ENCODE peak calls at places on chromosomes 11 and 22, in six cellular contexts. One of them, this sample, is unnamed. For H3K4me1 and H3K9me3, the result is how much of the 10 kb centered on the place peaks cover.

GRCh38 chr22:46993626-46994025 is 231.2 kb downstream of the TBC1D22A start:
- DNase-seq in lower lobe of right lung: peak
- DNase-seq in heart right ventricle: no peak
- DNase-seq in ascending aorta: no peak
- DNase-seq in effector memory CD4-positive, alpha-beta T cell: no peak
- DNase-seq in H9: no peak
- DNase-seq in this sample: no peak

GRCh38 chr22:37184380-37184755 is 3.7 kb downstream of the C1QTNF6 start:
- DNase-seq in lower lobe of right lung: peak
- DNase-seq in heart right ventricle: no peak
- DNase-seq in ascending aorta: no peak
- DNase-seq in effector memory CD4-positive, alpha-beta T cell: no peak
- DNase-seq in H9: no peak
- DNase-seq in this sample: no peak

GRCh38 chr11:114892381-114893197 is 214.3 kb downstream of the NXPE2 start:
- DNase-seq in lower lobe of right lung: no peak
- DNase-seq in heart right ventricle: no peak
- DNase-seq in ascending aorta: no peak
- DNase-seq in effector memory CD4-positive, alpha-beta T cell: no peak
- DNase-seq in H9: no peak
- DNase-seq in this sample: no peak

GRCh38 chr22:50627914-50628542 is at the start of gene ARSA:
- DNase-seq in lower lobe of right lung: peak
- DNase-seq in heart right ventricle: peak
- DNase-seq in ascending aorta: peak
- DNase-seq in effector memory CD4-positive, alpha-beta T cell: peak
- DNase-seq in H9: peak
- DNase-seq in this sample: no peak

GRCh38 chr11:68977781-68978625 is 2.8 kb downstream of the MRGPRD start:
- DNase-seq in lower lobe of right lung: peak
- DNase-seq in heart right ventricle: no peak
- DNase-seq in ascending aorta: peak
- DNase-seq in effector memory CD4-positive, alpha-beta T cell: no peak
- DNase-seq in H9: peak
- DNase-seq in this sample: no peak

GRCh38 chr22:46845281-46846153 is 83.1 kb downstream of the TBC1D22A start:
- DNase-seq in lower lobe of right lung: no peak
- DNase-seq in heart right ventricle: no peak
- DNase-seq in ascending aorta: no peak
- DNase-seq in effector memory CD4-positive, alpha-beta T cell: no peak
- DNase-seq in H9: no peak
- DNase-seq in this sample: no peak

GRCh38 chr11:43021466-43021865 is 290.3 kb upstream of the API5 start:
- DNase-seq in lower lobe of right lung: no peak
- DNase-seq in heart right ventricle: no peak
- DNase-seq in ascending aorta: no peak
- DNase-seq in effector memory CD4-positive, alpha-beta T cell: no peak
- DNase-seq in H9: peak
- DNase-seq in this sample: no peak

GRCh38 chr11:3123761-3124733 is 41.1 kb downstream of the OSBPL5 start:
- DNase-seq in lower lobe of right lung: peak
- DNase-seq in heart right ventricle: peak
- DNase-seq in ascending aorta: peak
- DNase-seq in effector memory CD4-positive, alpha-beta T cell: no peak
- DNase-seq in H9: no peak
- DNase-seq in this sample: peak

GRCh38 chr11:18720811-18721575 is 5.0 kb downstream of the IGSF22 start:
- DNase-seq in lower lobe of right lung: peak
- DNase-seq in heart right ventricle: peak
- DNase-seq in ascending aorta: peak
- DNase-seq in effector memory CD4-positive, alpha-beta T cell: peak
- DNase-seq in H9: peak
- DNase-seq in this sample: no peak

GRCh38 chr11:100647861-100648260 is 39.2 kb upstream of the ARHGAP42 start:
- DNase-seq in lower lobe of right lung: no peak
- DNase-seq in heart right ventricle: no peak
- DNase-seq in ascending aorta: no peak
- DNase-seq in effector memory CD4-positive, alpha-beta T cell: no peak
- DNase-seq in H9: no peak
- DNase-seq in this sample: no peak

GRCh38 chr22:29060251-29060650 is 1.4 kb downstream of the C22orf31 start:
- DNase-seq in lower lobe of right lung: no peak
- DNase-seq in heart right ventricle: no peak
- DNase-seq in ascending aorta: no peak
- DNase-seq in effector memory CD4-positive, alpha-beta T cell: no peak
- DNase-seq in H9: no peak
- DNase-seq in this sample: no peak

GRCh38 chr11:24064309-24064903 is 432.4 kb upstream of the LUZP2 start:
- DNase-seq in lower lobe of right lung: no peak
- DNase-seq in heart right ventricle: no peak
- DNase-seq in ascending aorta: no peak
- DNase-seq in effector memory CD4-positive, alpha-beta T cell: no peak
- DNase-seq in H9: no peak
- DNase-seq in this sample: no peak

GRCh38 chr22:27779650-27780049 is 21.9 kb downstream of the MN1 start:
- DNase-seq in lower lobe of right lung: no peak
- DNase-seq in heart right ventricle: no peak
- DNase-seq in ascending aorta: no peak
- DNase-seq in effector memory CD4-positive, alpha-beta T cell: no peak
- DNase-seq in H9: no peak
- DNase-seq in this sample: no peak

GRCh38 chr22:50286275-50286674 is 16.1 kb upstream of the MAPK11 start:
- DNase-seq in lower lobe of right lung: no peak
- DNase-seq in heart right ventricle: no peak
- DNase-seq in ascending aorta: no peak
- DNase-seq in effector memory CD4-positive, alpha-beta T cell: no peak
- DNase-seq in H9: no peak
- DNase-seq in this sample: no peak

GRCh38 chr11:122737951-122738693 is 82.6 kb downstream of the UBASH3B start:
- DNase-seq in lower lobe of right lung: no peak
- DNase-seq in heart right ventricle: no peak
- DNase-seq in ascending aorta: no peak
- DNase-seq in effector memory CD4-positive, alpha-beta T cell: no peak
- DNase-seq in H9: no peak
- DNase-seq in this sample: no peak

GRCh38 chr11:61966673-61967176 is 709 bp downstream of the FTH1 start:
- DNase-seq in lower lobe of right lung: no peak
- DNase-seq in heart right ventricle: no peak
- DNase-seq in ascending aorta: no peak
- DNase-seq in effector memory CD4-positive, alpha-beta T cell: peak
- DNase-seq in H9: no peak
- DNase-seq in this sample: no peak

GRCh38 chr11:123672568-123672967 is 18.1 kb upstream of the SCN3B start:
- DNase-seq in lower lobe of right lung: no peak
- DNase-seq in heart right ventricle: no peak
- DNase-seq in ascending aorta: no peak
- DNase-seq in effector memory CD4-positive, alpha-beta T cell: no peak
- DNase-seq in H9: no peak
- DNase-seq in this sample: no peak

GRCh38 chr22:37457093-37457893 is 28.9 kb downstream of the MFNG start:
- DNase-seq in lower lobe of right lung: peak
- DNase-seq in heart right ventricle: peak
- DNase-seq in ascending aorta: no peak
- DNase-seq in effector memory CD4-positive, alpha-beta T cell: peak
- DNase-seq in H9: peak
- DNase-seq in this sample: peak

GRCh38 chr11:35031869-35032268 is 107.1 kb upstream of the CD44 start:
- DNase-seq in lower lobe of right lung: no peak
- DNase-seq in heart right ventricle: no peak
- DNase-seq in ascending aorta: no peak
- DNase-seq in effector memory CD4-positive, alpha-beta T cell: no peak
- DNase-seq in H9: no peak
- DNase-seq in this sample: peak

DNA sequence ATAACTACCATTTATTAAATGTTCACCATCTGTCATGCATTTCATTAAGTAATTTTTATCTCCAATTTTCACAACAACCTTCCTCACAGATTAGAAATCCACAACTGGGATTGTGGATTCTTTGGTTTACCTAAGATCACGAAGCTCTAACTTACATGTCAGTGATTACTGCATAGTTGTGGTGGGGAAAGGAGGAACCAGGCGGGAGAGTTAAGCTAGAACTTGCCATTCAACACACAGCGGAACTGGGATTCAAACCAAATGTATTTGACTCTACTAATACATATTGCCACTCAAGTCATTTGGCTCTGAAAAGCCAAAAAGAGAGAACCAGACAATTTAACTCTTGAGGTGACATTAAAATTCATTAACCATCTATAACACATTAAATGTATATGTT is 10.4 kb upstream of the LAYN start:
- DNase-seq in lower lobe of right lung: no peak
- DNase-seq in heart right ventricle: no peak
- DNase-seq in ascending aorta: no peak
- DNase-seq in effector memory CD4-positive, alpha-beta T cell: no peak
- DNase-seq in H9: no peak
- DNase-seq in this sample: no peak
- H3K4me1 ChIP-seq in lower lobe of right lung: under half
- H3K4me1 ChIP-seq in heart right ventricle: under half
- H3K4me1 ChIP-seq in ascending aorta: under half
- H3K4me1 ChIP-seq in effector memory CD4-positive, alpha-beta T cell: under half
- H3K4me1 ChIP-seq in H9: under half
- H3K4me1 ChIP-seq in this sample: under half

DNA sequence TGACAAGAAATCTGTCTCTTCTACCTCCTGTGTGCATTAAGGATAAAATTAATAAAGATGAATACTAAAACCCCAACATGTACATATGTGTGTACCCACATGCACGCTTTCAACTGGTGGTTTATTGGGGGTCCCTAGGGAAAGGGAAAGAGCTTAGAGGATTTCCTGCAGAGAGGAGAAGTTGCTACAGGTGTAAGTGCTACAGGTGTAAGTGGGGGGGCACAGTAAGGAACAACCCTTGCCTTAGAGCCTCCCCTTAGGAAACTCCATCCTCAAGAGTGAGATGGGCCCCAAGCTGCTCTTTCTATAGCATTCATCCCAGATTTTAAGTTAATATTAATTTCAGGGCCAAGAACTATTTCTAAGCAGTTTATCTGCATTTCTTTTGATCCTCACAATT is 11.9 kb upstream of the ABCC8 start:
- DNase-seq in lower lobe of right lung: no peak
- DNase-seq in heart right ventricle: no peak
- DNase-seq in ascending aorta: no peak
- DNase-seq in effector memory CD4-positive, alpha-beta T cell: no peak
- DNase-seq in H9: no peak
- DNase-seq in this sample: no peak
- H3K9me3 ChIP-seq in lower lobe of right lung: under half
- H3K9me3 ChIP-seq in heart right ventricle: under half
- H3K9me3 ChIP-seq in ascending aorta: under half
- H3K9me3 ChIP-seq in effector memory CD4-positive, alpha-beta T cell: under half
- H3K9me3 ChIP-seq in H9: under half
- H3K9me3 ChIP-seq in this sample: under half

GRCh38 chr11:45086526-45086925 is 59.9 kb upstream of the PRDM11 start:
- DNase-seq in lower lobe of right lung: no peak
- DNase-seq in heart right ventricle: no peak
- DNase-seq in ascending aorta: no peak
- DNase-seq in effector memory CD4-positive, alpha-beta T cell: no peak
- DNase-seq in H9: no peak
- DNase-seq in this sample: no peak
- H3K27ac ChIP-seq in lower lobe of right lung: no peak
- H3K27ac ChIP-seq in heart right ventricle: no peak
- H3K27ac ChIP-seq in ascending aorta: no peak
- H3K27ac ChIP-seq in effector memory CD4-positive, alpha-beta T cell: no peak
- H3K27ac ChIP-seq in H9: no peak
- H3K27ac ChIP-seq in this sample: no peak

GRCh38 chr11:22787565-22788162 is 41.9 kb downstream of the SVIP start:
- DNase-seq in lower lobe of right lung: no peak
- DNase-seq in heart right ventricle: no peak
- DNase-seq in ascending aorta: no peak
- DNase-seq in effector memory CD4-positive, alpha-beta T cell: peak
- DNase-seq in H9: no peak
- DNase-seq in this sample: no peak
- H3K4me1 ChIP-seq in lower lobe of right lung: under half
- H3K4me1 ChIP-seq in heart right ventricle: under half
- H3K4me1 ChIP-seq in ascending aorta: under half
- H3K4me1 ChIP-seq in effector memory CD4-positive, alpha-beta T cell: under half
- H3K4me1 ChIP-seq in H9: under half
- H3K4me1 ChIP-seq in this sample: under half

GRCh38 chr11:111101836-111102235 is 143.7 kb upstream of the POU2AF2 start:
- DNase-seq in lower lobe of right lung: no peak
- DNase-seq in heart right ventricle: no peak
- DNase-seq in ascending aorta: no peak
- DNase-seq in effector memory CD4-positive, alpha-beta T cell: no peak
- DNase-seq in H9: no peak
- DNase-seq in this sample: no peak
- H3K9me3 ChIP-seq in lower lobe of right lung: under half
- H3K9me3 ChIP-seq in heart right ventricle: under half
- H3K9me3 ChIP-seq in ascending aorta: under half
- H3K9me3 ChIP-seq in effector memory CD4-positive, alpha-beta T cell: under half
- H3K9me3 ChIP-seq in H9: under half
- H3K9me3 ChIP-seq in this sample: under half

DNA sequence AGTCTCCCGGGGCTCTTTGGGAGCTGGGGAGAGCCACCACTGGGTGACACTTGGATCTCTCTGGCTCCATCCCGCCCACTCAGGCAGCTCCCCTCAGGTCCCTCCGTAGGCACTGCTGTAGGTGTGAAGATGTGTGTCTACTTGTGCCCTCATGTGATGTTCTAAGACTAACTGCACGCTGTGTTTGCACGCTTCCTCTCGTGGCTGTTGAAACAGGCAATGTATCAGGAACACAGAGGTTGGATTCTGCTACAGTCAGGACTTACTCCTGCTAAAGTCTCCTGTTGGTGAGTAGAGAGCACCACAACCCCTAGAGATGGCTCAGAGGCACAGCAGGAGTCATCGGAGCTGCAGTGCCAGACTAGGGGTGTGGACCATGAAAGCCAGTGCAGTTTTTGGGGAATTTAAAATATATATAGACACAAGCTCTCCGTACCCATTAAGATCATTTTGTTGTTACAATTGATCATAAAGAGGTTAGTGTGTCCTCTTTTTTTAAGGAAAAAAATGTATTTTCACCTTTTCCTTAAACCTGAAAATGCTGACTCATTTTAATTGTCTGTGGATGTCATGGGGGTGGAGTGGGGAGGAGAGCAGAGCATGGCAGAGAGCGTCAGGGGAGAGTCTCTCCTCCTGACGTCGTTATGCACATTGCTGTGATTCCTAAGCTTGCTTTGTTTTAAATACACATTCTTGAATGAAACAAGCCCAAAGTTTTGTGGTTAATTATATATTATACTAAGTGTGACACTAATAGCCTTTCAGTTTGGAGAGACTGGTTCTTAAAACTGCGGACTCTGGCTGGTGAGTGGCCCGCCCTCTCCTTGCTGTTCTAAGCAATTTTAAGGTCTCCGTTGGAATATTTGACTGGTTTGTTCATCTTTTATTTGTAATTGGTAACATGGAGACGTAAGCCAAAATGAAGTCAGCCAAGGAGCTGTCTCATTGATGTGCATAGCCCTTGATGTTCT is 16.2 kb upstream of the CTTN start:
- DNase-seq in lower lobe of right lung: no peak
- DNase-seq in heart right ventricle: no peak
- DNase-seq in ascending aorta: peak
- DNase-seq in effector memory CD4-positive, alpha-beta T cell: no peak
- DNase-seq in H9: no peak
- DNase-seq in this sample: no peak
- H3K27ac ChIP-seq in lower lobe of right lung: no peak
- H3K27ac ChIP-seq in heart right ventricle: no peak
- H3K27ac ChIP-seq in ascending aorta: no peak
- H3K27ac ChIP-seq in effector memory CD4-positive, alpha-beta T cell: no peak
- H3K27ac ChIP-seq in H9: no peak
- H3K27ac ChIP-seq in this sample: peak